ENCODE peak calls at places on chromosome 22, in seven cellular contexts. One of them, this sample, is unnamed.
A peak's percentile ranks its signal among the peaks of the same experiment; 100 is the strongest.

GRCh38 chr22:32760815-32761214 is 40.7 kb upstream of the TIMP3 start:
- DNase-seq in stimulated activated CD4-positive, alpha-beta T cell treated with anti-CD3 and anti-CD28 coated beads, Interleukin-2, amount 100 ng/mL, for 48 hours: no peak
- DNase-seq in colonic mucosa: no peak
- DNase-seq in HTR-8/SVneo: no peak
- DNase-seq in heart right ventricle: no peak
- DNase-seq in AG04450: no peak
- DNase-seq in stimulated activated CD8-positive, alpha-beta memory T cell treated with anti-CD3 and anti-CD28 coated beads, Interleukin-2, amount 100 ng/mL, for 48 hours: no peak
- DNase-seq in this sample: no peak

GRCh38 chr22:19984201-19984753 is 32.3 kb downstream of the ARVCF start:
- DNase-seq in AG04450: peak; percentile 16
- DNase-seq in HTR-8/SVneo: peak; percentile 66
- DNase-seq in stimulated activated CD8-positive, alpha-beta memory T cell treated with anti-CD3 and anti-CD28 coated beads, Interleukin-2, amount 100 ng/mL, for 48 hours: no peak
- DNase-seq in heart right ventricle: peak; percentile 54
- DNase-seq in stimulated activated CD4-positive, alpha-beta T cell treated with anti-CD3 and anti-CD28 coated beads, Interleukin-2, amount 100 ng/mL, for 48 hours: no peak
- DNase-seq in colonic mucosa: no peak
- DNase-seq in this sample: peak; percentile 61

GRCh38 chr22:26436903-26437515 is 7.9 kb downstream of the ASPHD2 start:
- DNase-seq in AG04450: no peak
- DNase-seq in stimulated activated CD8-positive, alpha-beta memory T cell treated with anti-CD3 and anti-CD28 coated beads, Interleukin-2, amount 100 ng/mL, for 48 hours: no peak
- DNase-seq in colonic mucosa: peak; percentile 81
- DNase-seq in stimulated activated CD4-positive, alpha-beta T cell treated with anti-CD3 and anti-CD28 coated beads, Interleukin-2, amount 100 ng/mL, for 48 hours: no peak
- DNase-seq in HTR-8/SVneo: no peak
- DNase-seq in heart right ventricle: no peak
- DNase-seq in this sample: no peak

GRCh38 chr22:19852177-19852781 is 2.4 kb downstream of the GNB1L start:
- DNase-seq in stimulated activated CD8-positive, alpha-beta memory T cell treated with anti-CD3 and anti-CD28 coated beads, Interleukin-2, amount 100 ng/mL, for 48 hours: no peak
- DNase-seq in HTR-8/SVneo: no peak
- DNase-seq in heart right ventricle: no peak
- DNase-seq in colonic mucosa: no peak
- DNase-seq in AG04450: no peak
- DNase-seq in stimulated activated CD4-positive, alpha-beta T cell treated with anti-CD3 and anti-CD28 coated beads, Interleukin-2, amount 100 ng/mL, for 48 hours: no peak
- DNase-seq in this sample: no peak

GRCh38 chr22:46871826-46872225 is 109.4 kb downstream of the TBC1D22A start:
- DNase-seq in AG04450: no peak
- DNase-seq in HTR-8/SVneo: no peak
- DNase-seq in heart right ventricle: no peak
- DNase-seq in stimulated activated CD4-positive, alpha-beta T cell treated with anti-CD3 and anti-CD28 coated beads, Interleukin-2, amount 100 ng/mL, for 48 hours: no peak
- DNase-seq in stimulated activated CD8-positive, alpha-beta memory T cell treated with anti-CD3 and anti-CD28 coated beads, Interleukin-2, amount 100 ng/mL, for 48 hours: no peak
- DNase-seq in colonic mucosa: no peak
- DNase-seq in this sample: no peak

GRCh38 chr22:20606041-20606783 is 98.8 kb downstream of the MED15 start:
- DNase-seq in stimulated activated CD4-positive, alpha-beta T cell treated with anti-CD3 and anti-CD28 coated beads, Interleukin-2, amount 100 ng/mL, for 48 hours: peak; percentile 58
- DNase-seq in stimulated activated CD8-positive, alpha-beta memory T cell treated with anti-CD3 and anti-CD28 coated beads, Interleukin-2, amount 100 ng/mL, for 48 hours: peak; percentile 48
- DNase-seq in heart right ventricle: peak; percentile 50
- DNase-seq in colonic mucosa: peak; percentile 64
- DNase-seq in AG04450: peak; percentile 21
- DNase-seq in HTR-8/SVneo: peak; percentile 46
- DNase-seq in this sample: peak; percentile 55

GRCh38 chr22:46769191-46769675 is 6.8 kb downstream of the TBC1D22A start:
- DNase-seq in colonic mucosa: no peak
- DNase-seq in HTR-8/SVneo: no peak
- DNase-seq in stimulated activated CD8-positive, alpha-beta memory T cell treated with anti-CD3 and anti-CD28 coated beads, Interleukin-2, amount 100 ng/mL, for 48 hours: no peak
- DNase-seq in heart right ventricle: no peak
- DNase-seq in AG04450: no peak
- DNase-seq in stimulated activated CD4-positive, alpha-beta T cell treated with anti-CD3 and anti-CD28 coated beads, Interleukin-2, amount 100 ng/mL, for 48 hours: no peak
- DNase-seq in this sample: no peak

GRCh38 chr22:25742918-25743708 is 1.1 kb downstream of the MYO18B start:
- DNase-seq in stimulated activated CD4-positive, alpha-beta T cell treated with anti-CD3 and anti-CD28 coated beads, Interleukin-2, amount 100 ng/mL, for 48 hours: no peak
- DNase-seq in HTR-8/SVneo: no peak
- DNase-seq in colonic mucosa: no peak
- DNase-seq in stimulated activated CD8-positive, alpha-beta memory T cell treated with anti-CD3 and anti-CD28 coated beads, Interleukin-2, amount 100 ng/mL, for 48 hours: no peak
- DNase-seq in AG04450: no peak
- DNase-seq in heart right ventricle: no peak
- DNase-seq in this sample: no peak

GRCh38 chr22:36921309-36922096 is 8.1 kb downstream of the CSF2RB start:
- DNase-seq in AG04450: no peak
- DNase-seq in HTR-8/SVneo: no peak
- DNase-seq in stimulated activated CD8-positive, alpha-beta memory T cell treated with anti-CD3 and anti-CD28 coated beads, Interleukin-2, amount 100 ng/mL, for 48 hours: no peak
- DNase-seq in heart right ventricle: no peak
- DNase-seq in stimulated activated CD4-positive, alpha-beta T cell treated with anti-CD3 and anti-CD28 coated beads, Interleukin-2, amount 100 ng/mL, for 48 hours: no peak
- DNase-seq in colonic mucosa: no peak
- DNase-seq in this sample: no peak

GRCh38 chr22:49726022-49726681 is 101.5 kb downstream of the BRD1 start:
- DNase-seq in heart right ventricle: no peak
- DNase-seq in AG04450: no peak
- DNase-seq in stimulated activated CD4-positive, alpha-beta T cell treated with anti-CD3 and anti-CD28 coated beads, Interleukin-2, amount 100 ng/mL, for 48 hours: no peak
- DNase-seq in stimulated activated CD8-positive, alpha-beta memory T cell treated with anti-CD3 and anti-CD28 coated beads, Interleukin-2, amount 100 ng/mL, for 48 hours: no peak
- DNase-seq in HTR-8/SVneo: no peak
- DNase-seq in colonic mucosa: no peak
- DNase-seq in this sample: no peak

GRCh38 chr22:27331526-27332281 is 469.9 kb downstream of the MN1 start:
- DNase-seq in stimulated activated CD4-positive, alpha-beta T cell treated with anti-CD3 and anti-CD28 coated beads, Interleukin-2, amount 100 ng/mL, for 48 hours: no peak
- DNase-seq in stimulated activated CD8-positive, alpha-beta memory T cell treated with anti-CD3 and anti-CD28 coated beads, Interleukin-2, amount 100 ng/mL, for 48 hours: no peak
- DNase-seq in HTR-8/SVneo: peak; percentile 35
- DNase-seq in AG04450: no peak
- DNase-seq in colonic mucosa: no peak
- DNase-seq in heart right ventricle: peak; percentile 64
- DNase-seq in this sample: peak; percentile 43

GRCh38 chr22:48896766-48897637 is 930.7 kb downstream of the BRD1 start:
- DNase-seq in stimulated activated CD8-positive, alpha-beta memory T cell treated with anti-CD3 and anti-CD28 coated beads, Interleukin-2, amount 100 ng/mL, for 48 hours: no peak
- DNase-seq in AG04450: no peak
- DNase-seq in colonic mucosa: peak; percentile 11
- DNase-seq in HTR-8/SVneo: no peak
- DNase-seq in heart right ventricle: no peak
- DNase-seq in stimulated activated CD4-positive, alpha-beta T cell treated with anti-CD3 and anti-CD28 coated beads, Interleukin-2, amount 100 ng/mL, for 48 hours: no peak
- DNase-seq in this sample: no peak

GRCh38 chr22:24146791-24147353 is 34.4 kb upstream of the SUSD2 start:
- DNase-seq in stimulated activated CD4-positive, alpha-beta T cell treated with anti-CD3 and anti-CD28 coated beads, Interleukin-2, amount 100 ng/mL, for 48 hours: no peak
- DNase-seq in colonic mucosa: peak; percentile 45
- DNase-seq in stimulated activated CD8-positive, alpha-beta memory T cell treated with anti-CD3 and anti-CD28 coated beads, Interleukin-2, amount 100 ng/mL, for 48 hours: no peak
- DNase-seq in heart right ventricle: no peak
- DNase-seq in AG04450: peak; percentile 92
- DNase-seq in HTR-8/SVneo: peak; percentile 22
- DNase-seq in this sample: no peak

GRCh38 chr22:30232716-30233218 is 13.8 kb downstream of the LIF start:
- DNase-seq in AG04450: no peak
- DNase-seq in colonic mucosa: no peak
- DNase-seq in HTR-8/SVneo: no peak
- DNase-seq in stimulated activated CD8-positive, alpha-beta memory T cell treated with anti-CD3 and anti-CD28 coated beads, Interleukin-2, amount 100 ng/mL, for 48 hours: no peak
- DNase-seq in heart right ventricle: no peak
- DNase-seq in stimulated activated CD4-positive, alpha-beta T cell treated with anti-CD3 and anti-CD28 coated beads, Interleukin-2, amount 100 ng/mL, for 48 hours: no peak
- DNase-seq in this sample: no peak

GRCh38 chr22:49155809-49156580 is 671.7 kb downstream of the BRD1 start:
- DNase-seq in colonic mucosa: no peak
- DNase-seq in stimulated activated CD4-positive, alpha-beta T cell treated with anti-CD3 and anti-CD28 coated beads, Interleukin-2, amount 100 ng/mL, for 48 hours: no peak
- DNase-seq in heart right ventricle: no peak
- DNase-seq in stimulated activated CD8-positive, alpha-beta memory T cell treated with anti-CD3 and anti-CD28 coated beads, Interleukin-2, amount 100 ng/mL, for 48 hours: no peak
- DNase-seq in AG04450: no peak
- DNase-seq in HTR-8/SVneo: no peak
- DNase-seq in this sample: no peak